ENCODE peak calls at places on chromosomes 3 and 15, in four cellular contexts. One of them, this sample, is unnamed.

GRCh38 chr3:72938471-72939265 is 50.8 kb downstream of the GXYLT2 start:
- DNase-seq in T-helper 17 cell: no peak
- DNase-seq in NCI-H1092 treated with DMSO at 0.1 percent for 48 hours: peak
- DNase-seq in endodermal cell: peak
- DNase-seq in this sample: no peak

GRCh38 chr3:39445927-39446326 is 21.6 kb upstream of the MOBP start:
- DNase-seq in T-helper 17 cell: no peak
- DNase-seq in NCI-H1092 treated with DMSO at 0.1 percent for 48 hours: no peak
- DNase-seq in endodermal cell: peak
- DNase-seq in this sample: no peak

GRCh38 chr3:41188291-41188690 is 11.0 kb upstream of the CTNNB1 start:
- DNase-seq in T-helper 17 cell: no peak
- DNase-seq in NCI-H1092 treated with DMSO at 0.1 percent for 48 hours: no peak
- DNase-seq in endodermal cell: no peak
- DNase-seq in this sample: no peak

GRCh38 chr3:155676252-155676981 is 68.5 kb downstream of the PLCH1 start:
- DNase-seq in T-helper 17 cell: no peak
- DNase-seq in NCI-H1092 treated with DMSO at 0.1 percent for 48 hours: no peak
- DNase-seq in endodermal cell: no peak
- DNase-seq in this sample: no peak

GRCh38 chr3:115272036-115272824 is 125.1 kb upstream of the ZBTB20 start:
- DNase-seq in T-helper 17 cell: no peak
- DNase-seq in NCI-H1092 treated with DMSO at 0.1 percent for 48 hours: peak
- DNase-seq in endodermal cell: no peak
- DNase-seq in this sample: no peak

GRCh38 chr15:70096215-70096974 is 1.3 kb downstream of the TLE3 start:
- DNase-seq in T-helper 17 cell: peak
- DNase-seq in NCI-H1092 treated with DMSO at 0.1 percent for 48 hours: peak
- DNase-seq in endodermal cell: no peak
- DNase-seq in this sample: no peak

GRCh38 chr3:135927170-135927569 is 38.4 kb upstream of the PPP2R3A start:
- DNase-seq in T-helper 17 cell: no peak
- DNase-seq in NCI-H1092 treated with DMSO at 0.1 percent for 48 hours: no peak
- DNase-seq in endodermal cell: no peak
- DNase-seq in this sample: no peak

GRCh38 chr3:185807455-185808068 is 17.3 kb downstream of the IGF2BP2 start:
- DNase-seq in T-helper 17 cell: no peak
- DNase-seq in NCI-H1092 treated with DMSO at 0.1 percent for 48 hours: no peak
- DNase-seq in endodermal cell: peak
- DNase-seq in this sample: peak

GRCh38 chr15:60343221-60343970 is 54.4 kb downstream of the ANXA2 start:
- DNase-seq in T-helper 17 cell: no peak
- DNase-seq in NCI-H1092 treated with DMSO at 0.1 percent for 48 hours: no peak
- DNase-seq in endodermal cell: no peak
- DNase-seq in this sample: no peak